ENCODE peak calls at places on chromosomes 3 and 15, in nine cellular contexts. One of them, this sample, is unnamed.

GRCh38 chr15:74378853-74379252 is 11.4 kb upstream of the CYP11A1 start:
- DNase-seq in thoracic aorta: no peak
- DNase-seq in CD4-positive, alpha-beta T cell: no peak
- DNase-seq in K562: no peak
- DNase-seq in transverse colon: no peak
- DNase-seq in endodermal cell: no peak
- DNase-seq in effector memory CD4-positive, alpha-beta T cell: peak
- DNase-seq in CD8-positive, alpha-beta T cell: no peak
- DNase-seq in left lung: no peak
- DNase-seq in this sample: no peak

GRCh38 chr3:184300377-184300717 is 1.3 kb downstream of the PSMD2 start:
- DNase-seq in thoracic aorta: no peak
- DNase-seq in CD4-positive, alpha-beta T cell: no peak
- DNase-seq in K562: no peak
- DNase-seq in transverse colon: no peak
- DNase-seq in endodermal cell: no peak
- DNase-seq in effector memory CD4-positive, alpha-beta T cell: no peak
- DNase-seq in CD8-positive, alpha-beta T cell: no peak
- DNase-seq in left lung: no peak
- DNase-seq in this sample: no peak

GRCh38 chr3:163071684-163072083 is 1575.1 kb downstream of the OTOL1 start:
- DNase-seq in thoracic aorta: no peak
- DNase-seq in CD4-positive, alpha-beta T cell: no peak
- DNase-seq in K562: no peak
- DNase-seq in transverse colon: no peak
- DNase-seq in endodermal cell: no peak
- DNase-seq in effector memory CD4-positive, alpha-beta T cell: no peak
- DNase-seq in CD8-positive, alpha-beta T cell: no peak
- DNase-seq in left lung: no peak
- DNase-seq in this sample: no peak

GRCh38 chr3:101964861-101965260 is 115.5 kb downstream of the NFKBIZ start:
- DNase-seq in thoracic aorta: no peak
- DNase-seq in CD4-positive, alpha-beta T cell: no peak
- DNase-seq in K562: no peak
- DNase-seq in transverse colon: no peak
- DNase-seq in endodermal cell: peak
- DNase-seq in effector memory CD4-positive, alpha-beta T cell: no peak
- DNase-seq in CD8-positive, alpha-beta T cell: no peak
- DNase-seq in left lung: no peak
- DNase-seq in this sample: no peak

GRCh38 chr15:43893956-43894355 is 67.2 kb downstream of the WDR76 start:
- DNase-seq in thoracic aorta: no peak
- DNase-seq in CD4-positive, alpha-beta T cell: no peak
- DNase-seq in K562: no peak
- DNase-seq in transverse colon: no peak
- DNase-seq in endodermal cell: no peak
- DNase-seq in effector memory CD4-positive, alpha-beta T cell: no peak
- DNase-seq in CD8-positive, alpha-beta T cell: no peak
- DNase-seq in left lung: no peak
- DNase-seq in this sample: no peak

GRCh38 chr15:72809329-72809728 is 25.8 kb upstream of the ADPGK start:
- DNase-seq in thoracic aorta: no peak
- DNase-seq in CD4-positive, alpha-beta T cell: no peak
- DNase-seq in K562: no peak
- DNase-seq in transverse colon: no peak
- DNase-seq in endodermal cell: no peak
- DNase-seq in effector memory CD4-positive, alpha-beta T cell: no peak
- DNase-seq in CD8-positive, alpha-beta T cell: peak
- DNase-seq in left lung: no peak
- DNase-seq in this sample: no peak

GRCh38 chr3:16448691-16449090 is 64.8 kb downstream of the RFTN1 start:
- DNase-seq in thoracic aorta: peak
- DNase-seq in CD4-positive, alpha-beta T cell: peak
- DNase-seq in K562: no peak
- DNase-seq in transverse colon: peak
- DNase-seq in endodermal cell: peak
- DNase-seq in effector memory CD4-positive, alpha-beta T cell: no peak
- DNase-seq in CD8-positive, alpha-beta T cell: no peak
- DNase-seq in left lung: peak
- DNase-seq in this sample: peak

GRCh38 chr15:59528965-59529402 is 82.6 kb upstream of the GCNT3 start:
- DNase-seq in thoracic aorta: peak
- DNase-seq in CD4-positive, alpha-beta T cell: peak
- DNase-seq in K562: peak
- DNase-seq in transverse colon: peak
- DNase-seq in endodermal cell: peak
- DNase-seq in effector memory CD4-positive, alpha-beta T cell: peak
- DNase-seq in CD8-positive, alpha-beta T cell: peak
- DNase-seq in left lung: peak
- DNase-seq in this sample: peak

GRCh38 chr15:39578851-39579486 is 1.9 kb upstream of the THBS1 start:
- DNase-seq in thoracic aorta: no peak
- DNase-seq in CD4-positive, alpha-beta T cell: no peak
- DNase-seq in K562: no peak
- DNase-seq in transverse colon: no peak
- DNase-seq in endodermal cell: no peak
- DNase-seq in effector memory CD4-positive, alpha-beta T cell: no peak
- DNase-seq in CD8-positive, alpha-beta T cell: no peak
- DNase-seq in left lung: no peak
- DNase-seq in this sample: no peak

GRCh38 chr15:63832620-63833245 is 1.0 kb downstream of the HERC1 start:
- DNase-seq in thoracic aorta: no peak
- DNase-seq in CD4-positive, alpha-beta T cell: no peak
- DNase-seq in K562: no peak
- DNase-seq in transverse colon: no peak
- DNase-seq in endodermal cell: no peak
- DNase-seq in effector memory CD4-positive, alpha-beta T cell: no peak
- DNase-seq in CD8-positive, alpha-beta T cell: no peak
- DNase-seq in left lung: no peak
- DNase-seq in this sample: no peak

GRCh38 chr3:64242435-64242834 is 17.2 kb upstream of the PRICKLE2 start:
- DNase-seq in thoracic aorta: no peak
- DNase-seq in CD4-positive, alpha-beta T cell: no peak
- DNase-seq in K562: no peak
- DNase-seq in transverse colon: no peak
- DNase-seq in endodermal cell: no peak
- DNase-seq in effector memory CD4-positive, alpha-beta T cell: no peak
- DNase-seq in CD8-positive, alpha-beta T cell: no peak
- DNase-seq in left lung: peak
- DNase-seq in this sample: no peak

GRCh38 chr15:42138968-42139386 is 17.5 kb downstream of the PLA2G4F start:
- DNase-seq in thoracic aorta: no peak
- DNase-seq in CD4-positive, alpha-beta T cell: no peak
- DNase-seq in K562: no peak
- DNase-seq in transverse colon: peak
- DNase-seq in endodermal cell: peak
- DNase-seq in effector memory CD4-positive, alpha-beta T cell: no peak
- DNase-seq in CD8-positive, alpha-beta T cell: no peak
- DNase-seq in left lung: no peak
- DNase-seq in this sample: no peak

GRCh38 chr3:36945326-36945980 is 599 bp upstream of the TRANK1 start:
- DNase-seq in thoracic aorta: no peak
- DNase-seq in CD4-positive, alpha-beta T cell: no peak
- DNase-seq in K562: no peak
- DNase-seq in transverse colon: no peak
- DNase-seq in endodermal cell: no peak
- DNase-seq in effector memory CD4-positive, alpha-beta T cell: no peak
- DNase-seq in CD8-positive, alpha-beta T cell: no peak
- DNase-seq in left lung: no peak
- DNase-seq in this sample: no peak

GRCh38 chr15:98657721-98658120 is 9.4 kb downstream of the IGF1R start:
- DNase-seq in thoracic aorta: no peak
- DNase-seq in CD4-positive, alpha-beta T cell: no peak
- DNase-seq in K562: no peak
- DNase-seq in transverse colon: no peak
- DNase-seq in endodermal cell: peak
- DNase-seq in effector memory CD4-positive, alpha-beta T cell: no peak
- DNase-seq in CD8-positive, alpha-beta T cell: no peak
- DNase-seq in left lung: no peak
- DNase-seq in this sample: no peak

GRCh38 chr3:44970916-44971490 is 5.0 kb downstream of the ZDHHC3 start:
- DNase-seq in thoracic aorta: no peak
- DNase-seq in CD4-positive, alpha-beta T cell: no peak
- DNase-seq in K562: no peak
- DNase-seq in transverse colon: no peak
- DNase-seq in endodermal cell: no peak
- DNase-seq in effector memory CD4-positive, alpha-beta T cell: no peak
- DNase-seq in CD8-positive, alpha-beta T cell: no peak
- DNase-seq in left lung: no peak
- DNase-seq in this sample: no peak

GRCh38 chr3:136193273-136194043 is 2.7 kb downstream of the MSL2 start:
- DNase-seq in thoracic aorta: no peak
- DNase-seq in CD4-positive, alpha-beta T cell: no peak
- DNase-seq in K562: peak
- DNase-seq in transverse colon: no peak
- DNase-seq in endodermal cell: no peak
- DNase-seq in effector memory CD4-positive, alpha-beta T cell: no peak
- DNase-seq in CD8-positive, alpha-beta T cell: no peak
- DNase-seq in left lung: no peak
- DNase-seq in this sample: no peak

GRCh38 chr15:29674661-29675533 is 147.4 kb downstream of the TJP1 start:
- DNase-seq in thoracic aorta: no peak
- DNase-seq in CD4-positive, alpha-beta T cell: no peak
- DNase-seq in K562: peak
- DNase-seq in transverse colon: peak
- DNase-seq in endodermal cell: peak
- DNase-seq in effector memory CD4-positive, alpha-beta T cell: no peak
- DNase-seq in CD8-positive, alpha-beta T cell: no peak
- DNase-seq in left lung: peak
- DNase-seq in this sample: no peak

DNA sequence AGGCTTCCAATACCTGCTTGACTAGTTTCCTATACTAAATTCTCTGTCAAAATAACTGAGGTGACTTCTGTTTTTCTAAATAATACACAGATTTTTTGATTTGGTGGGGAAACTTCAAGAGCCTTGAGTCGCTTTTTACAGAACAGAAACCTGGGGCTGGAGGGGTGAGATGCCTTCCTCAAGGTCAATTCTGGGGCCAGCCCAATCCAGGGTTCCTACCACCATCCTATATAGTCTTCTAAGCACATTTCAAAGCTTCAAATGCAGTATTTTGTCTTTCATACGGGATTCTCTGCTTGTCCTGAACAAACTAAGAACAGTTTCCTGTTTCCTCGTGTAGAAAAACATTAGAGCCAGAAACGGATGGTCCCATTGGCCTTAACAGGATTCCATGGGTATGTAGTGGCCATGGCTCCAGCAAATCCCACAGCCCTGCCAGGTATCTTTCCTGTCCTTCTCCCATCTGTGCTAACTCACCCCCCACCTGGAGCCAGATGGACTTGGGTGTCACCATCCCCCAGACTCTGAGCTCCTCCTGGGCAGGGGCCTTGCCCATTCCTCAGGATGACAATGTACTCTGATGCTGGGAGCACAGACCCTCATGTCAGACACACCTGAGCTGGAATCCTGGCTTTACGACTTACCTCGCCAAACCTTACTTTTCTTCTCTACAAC is 146.9 kb downstream of the KLF13 start:
- DNase-seq in thoracic aorta: no peak
- DNase-seq in CD4-positive, alpha-beta T cell: no peak
- DNase-seq in K562: no peak
- DNase-seq in transverse colon: no peak
- DNase-seq in endodermal cell: peak
- DNase-seq in effector memory CD4-positive, alpha-beta T cell: no peak
- DNase-seq in CD8-positive, alpha-beta T cell: no peak
- DNase-seq in left lung: no peak
- DNase-seq in this sample: no peak
- H3K27ac ChIP-seq in thoracic aorta: no peak
- H3K27ac ChIP-seq in CD4-positive, alpha-beta T cell: peak
- H3K27ac ChIP-seq in K562: no peak
- H3K27ac ChIP-seq in transverse colon: peak
- H3K27ac ChIP-seq in endodermal cell: no peak
- H3K27ac ChIP-seq in effector memory CD4-positive, alpha-beta T cell: peak
- H3K27ac ChIP-seq in CD8-positive, alpha-beta T cell: peak
- H3K27ac ChIP-seq in left lung: no peak
- H3K27ac ChIP-seq in this sample: peak

GRCh38 chr15:58200739-58201138 is 62.6 kb downstream of the AQP9 start:
- DNase-seq in thoracic aorta: no peak
- DNase-seq in CD4-positive, alpha-beta T cell: no peak
- DNase-seq in K562: no peak
- DNase-seq in transverse colon: no peak
- DNase-seq in endodermal cell: no peak
- DNase-seq in effector memory CD4-positive, alpha-beta T cell: no peak
- DNase-seq in CD8-positive, alpha-beta T cell: no peak
- DNase-seq in left lung: no peak
- DNase-seq in this sample: no peak

GRCh38 chr15:58203537-58203936 is 65.4 kb downstream of the AQP9 start:
- DNase-seq in thoracic aorta: no peak
- DNase-seq in CD4-positive, alpha-beta T cell: no peak
- DNase-seq in K562: peak
- DNase-seq in transverse colon: no peak
- DNase-seq in endodermal cell: no peak
- DNase-seq in effector memory CD4-positive, alpha-beta T cell: no peak
- DNase-seq in CD8-positive, alpha-beta T cell: no peak
- DNase-seq in left lung: no peak
- DNase-seq in this sample: no peak

GRCh38 chr15:58201536-58201935 is 63.4 kb downstream of the AQP9 start:
- DNase-seq in thoracic aorta: no peak
- DNase-seq in CD4-positive, alpha-beta T cell: no peak
- DNase-seq in K562: no peak
- DNase-seq in transverse colon: no peak
- DNase-seq in endodermal cell: no peak
- DNase-seq in effector memory CD4-positive, alpha-beta T cell: no peak
- DNase-seq in CD8-positive, alpha-beta T cell: no peak
- DNase-seq in left lung: no peak
- DNase-seq in this sample: no peak
- H3K27ac ChIP-seq in thoracic aorta: no peak
- H3K27ac ChIP-seq in CD4-positive, alpha-beta T cell: no peak
- H3K27ac ChIP-seq in K562: no peak
- H3K27ac ChIP-seq in transverse colon: no peak
- H3K27ac ChIP-seq in endodermal cell: no peak
- H3K27ac ChIP-seq in effector memory CD4-positive, alpha-beta T cell: no peak
- H3K27ac ChIP-seq in CD8-positive, alpha-beta T cell: no peak
- H3K27ac ChIP-seq in left lung: no peak
- H3K27ac ChIP-seq in this sample: no peak

GRCh38 chr3:30943206-30943605 is 48.7 kb upstream of the GADL1 start:
- DNase-seq in thoracic aorta: no peak
- DNase-seq in CD4-positive, alpha-beta T cell: no peak
- DNase-seq in K562: no peak
- DNase-seq in transverse colon: no peak
- DNase-seq in endodermal cell: no peak
- DNase-seq in effector memory CD4-positive, alpha-beta T cell: no peak
- DNase-seq in CD8-positive, alpha-beta T cell: no peak
- DNase-seq in left lung: no peak
- DNase-seq in this sample: no peak
- H3K27ac ChIP-seq in thoracic aorta: no peak
- H3K27ac ChIP-seq in CD4-positive, alpha-beta T cell: no peak
- H3K27ac ChIP-seq in K562: no peak
- H3K27ac ChIP-seq in transverse colon: no peak
- H3K27ac ChIP-seq in endodermal cell: no peak
- H3K27ac ChIP-seq in effector memory CD4-positive, alpha-beta T cell: no peak
- H3K27ac ChIP-seq in CD8-positive, alpha-beta T cell: no peak
- H3K27ac ChIP-seq in left lung: no peak
- H3K27ac ChIP-seq in this sample: no peak

DNA sequence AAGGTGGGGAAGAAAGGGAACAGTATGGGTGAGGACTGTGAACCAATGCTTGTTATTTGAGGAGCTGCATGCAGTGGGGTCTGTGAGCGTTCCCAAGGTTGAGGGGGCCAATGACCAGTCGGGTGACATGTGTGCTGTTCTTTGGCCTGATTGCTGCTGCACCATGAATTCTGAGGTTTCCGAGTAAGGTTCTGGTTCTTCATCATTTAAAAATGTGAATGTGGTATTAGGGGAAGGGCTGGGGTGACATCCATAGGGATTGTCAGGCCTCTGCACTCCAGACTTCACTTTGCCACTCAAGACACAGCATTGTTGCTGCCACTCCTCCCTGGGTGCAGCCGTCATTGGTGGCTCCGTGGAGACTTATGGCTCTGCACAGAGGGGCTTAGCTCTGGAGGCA is 32.5 kb downstream of the ABHD17C start:
- DNase-seq in thoracic aorta: no peak
- DNase-seq in CD4-positive, alpha-beta T cell: no peak
- DNase-seq in K562: no peak
- DNase-seq in transverse colon: no peak
- DNase-seq in endodermal cell: no peak
- DNase-seq in effector memory CD4-positive, alpha-beta T cell: no peak
- DNase-seq in CD8-positive, alpha-beta T cell: no peak
- DNase-seq in left lung: no peak
- DNase-seq in this sample: no peak
- H3K27ac ChIP-seq in thoracic aorta: no peak
- H3K27ac ChIP-seq in CD4-positive, alpha-beta T cell: no peak
- H3K27ac ChIP-seq in K562: no peak
- H3K27ac ChIP-seq in transverse colon: no peak
- H3K27ac ChIP-seq in endodermal cell: no peak
- H3K27ac ChIP-seq in effector memory CD4-positive, alpha-beta T cell: no peak
- H3K27ac ChIP-seq in CD8-positive, alpha-beta T cell: no peak
- H3K27ac ChIP-seq in left lung: no peak
- H3K27ac ChIP-seq in this sample: no peak